ENCODE peak calls at places on chromosome 19, in five cellular contexts. D is lower lobe of right lung, C is heart right ventricle, U is cardiac muscle cell, X is fibroblast of villous mesenchyme. S is an unnamed sample.

GRCh38 chr19:38194061-38194701 is 29.8 kb downstream of the DPF1 start:
- DNase-seq in D (no peak), U (no peak), C (no peak), X (no peak), S (no peak)

GRCh38 chr19:30406220-30406944 is 34.2 kb downstream of the ZNF536 start:
- DNase-seq in X (no peak), C (peak), U (no peak), D (no peak), S (no peak)

GRCh38 chr19:1774999-1775772 is 21.9 kb downstream of the ONECUT3 start:
- DNase-seq in U (peak), D (no peak), C (no peak), X (peak), S (no peak)

GRCh38 chr19:13597625-13598024 is 91.3 kb upstream of the CACNA1A start:
- DNase-seq in C (no peak), U (peak), X (peak), D (no peak), S (no peak)

GRCh38 chr19:11373166-11373884 is 1.1 kb upstream of the SWSAP1 start:
- DNase-seq in C (no peak), X (no peak), U (peak), D (no peak), S (peak)

GRCh38 chr19:1725100-1726064 is 27.9 kb upstream of the ONECUT3 start:
- DNase-seq in D (no peak), U (peak), X (peak), C (peak), S (no peak)

GRCh38 chr19:18437481-18438330 is at the start of gene ISYNA1:
- DNase-seq in D (peak), X (peak), C (peak), U (peak), S (no peak)

GRCh38 chr19:19539738-19540703 is 2.0 kb downstream of the CILP2 start:
- DNase-seq in D (peak), C (peak), U (peak), X (peak), S (peak)

GRCh38 chr19:41734585-41734984 is 20.7 kb upstream of the CEACAM6 start:
- DNase-seq in C (no peak), U (no peak), D (peak), X (no peak), S (peak)

GRCh38 chr19:38389101-38389925 is 816 bp downstream of the SPRED3 start:
- DNase-seq in C (no peak), U (peak), X (peak), D (no peak), S (no peak)

GRCh38 chr19:50178859-50179537 is 15.9 kb upstream of the IZUMO2 start:
- DNase-seq in U (no peak), X (no peak), D (no peak), C (no peak), S (no peak)

GRCh38 chr19:16911046-16911445 is 22.2 kb downstream of the F2RL3 start:
- DNase-seq in C (no peak), U (no peak), X (no peak), D (peak), S (no peak)

GRCh38 chr19:15437355-15438123 is 12.2 kb downstream of the WIZ start:
- DNase-seq in X (peak), U (no peak), D (no peak), C (no peak), S (no peak)

GRCh38 chr19:35249848-35250711 is 1.3 kb downstream of the LSR start:
- DNase-seq in C (no peak), U (no peak), X (no peak), D (no peak), S (peak)

GRCh38 chr19:52138614-52139290 is 986 bp downstream of the ZNF616 start:
- DNase-seq in D (no peak), X (peak), U (peak), C (no peak), S (peak)

GRCh38 chr19:47699360-47699917 is 13.8 kb upstream of the EHD2 start:
- DNase-seq in U (peak), X (peak), C (no peak), D (peak), S (peak)

GRCh38 chr19:10510301-10510802 is 6.9 kb downstream of the S1PR5 start:
- DNase-seq in U (no peak), X (no peak), D (no peak), C (no peak), S (peak)

GRCh38 chr19:11578342-11579142 is 1.1 kb upstream of the ACP5 start:
- DNase-seq in U (peak), C (peak), D (peak), X (peak), S (peak)

GRCh38 chr19:2115911-2116426 is 19.3 kb downstream of the IZUMO4 start:
- DNase-seq in X (no peak), U (no peak), C (no peak), D (no peak), S (no peak)

GRCh38 chr19:14632286-14632685 is 42.4 kb downstream of the ADGRE3 start:
- DNase-seq in C (no peak), D (no peak), U (peak), X (peak), S (no peak)

GRCh38 chr19:16258440-16258903 is 60.8 kb downstream of the AP1M1 start:
- DNase-seq in C (peak), X (no peak), D (peak), U (peak), S (peak)

GRCh38 chr19:17487240-17488121 is 17.2 kb downstream of the SLC27A1 start:
- DNase-seq in C (no peak), D (no peak), U (no peak), X (no peak), S (no peak)

GRCh38 chr19:21482863-21483276 is 22.5 kb upstream of the ZNF429 start:
- DNase-seq in U (peak), X (peak), C (peak), D (peak), S (peak)

GRCh38 chr19:57363734-57364181 is 407 bp downstream of the TRAPPC2B start:
- DNase-seq in X (peak), C (no peak), U (peak), D (no peak), S (no peak)

GRCh38 chr19:5557691-5558090 is 10.1 kb downstream of the TINCR start:
- DNase-seq in D (no peak), C (no peak), X (no peak), U (no peak), S (no peak)

GRCh38 chr19:45640849-45641273 is 1.7 kb upstream of the EML2 start:
- DNase-seq in U (no peak), D (peak), C (peak), X (no peak), S (peak)

GRCh38 chr19:30857388-30857787 is 485.2 kb downstream of the ZNF536 start:
- DNase-seq in C (no peak), X (no peak), D (no peak), U (no peak), S (no peak)

GRCh38 chr19:49474545-49474930 is 523 bp downstream of the FLT3LG start:
- DNase-seq in C (no peak), X (no peak), D (no peak), U (no peak), S (no peak)

GRCh38 chr19:56110515-56111448 is 10.3 kb downstream of the ZNF787 start:
- DNase-seq in X (peak), D (peak), C (peak), U (peak), S (no peak)

GRCh38 chr19:11766597-11767591 is at the start of gene ZNF441:
- DNase-seq in X (peak), C (peak), D (peak), U (peak), S (peak)

GRCh38 chr19:11446652-11447301 is 11.3 kb downstream of the PRKCSH start:
- DNase-seq in X (peak), D (no peak), C (peak), U (peak), S (peak)

GRCh38 chr19:57841364-57841763 is 8.3 kb upstream of the ZNF587 start:
- DNase-seq in D (no peak), U (no peak), C (no peak), X (peak), S (no peak)

GRCh38 chr19:35543280-35544109 is 1.9 kb upstream of the TMEM147 start:
- DNase-seq in U (no peak), X (no peak), D (no peak), C (no peak), S (no peak)

GRCh38 chr19:56309511-56310185 is 5.0 kb downstream of the ZSCAN5A start:
- DNase-seq in C (peak), X (peak), U (peak), D (peak), S (peak)

GRCh38 chr19:41748012-41748411 is 7.3 kb upstream of the CEACAM6 start:
- DNase-seq in D (no peak), X (no peak), C (no peak), U (no peak), S (no peak)

GRCh38 chr19:29520390-29520789 is 5.4 kb upstream of the VSTM2B start:
- DNase-seq in X (no peak), U (no peak), D (peak), C (no peak), S (no peak)

GRCh38 chr19:38386300-38386967 is 1.4 kb downstream of the GGN start:
- DNase-seq in U (no peak), C (no peak), D (no peak), X (no peak), S (no peak)

GRCh38 chr19:37977992-37978391 is 71.0 kb downstream of the SIPA1L3 start:
- DNase-seq in C (no peak), D (no peak), U (peak), X (peak), S (no peak)

GRCh38 chr19:46022061-46022430 is 807 bp downstream of the PGLYRP1 start:
- DNase-seq in U (no peak), C (no peak), D (no peak), X (no peak), S (peak)

GRCh38 chr19:35963514-35963913 is 27.3 kb downstream of the LRFN3 start:
- DNase-seq in C (no peak), X (peak), D (no peak), U (peak), S (no peak)

S was measured in left lung.